ENCODE peak calls at places on chromosomes 12 and 14, in four cellular contexts. E is HepG2, W is Panc1, U is K562. Y is an unnamed sample.

GRCh38 chr12:130127909-130128763 is 34.1 kb upstream of the FZD10 start:
- DNase-seq in E (no peak), W (no peak), U (no peak), Y (no peak)

GRCh38 chr12:84148335-84148734 is 764.3 kb downstream of the SLC6A15 start:
- DNase-seq in E (no peak), W (no peak), U (no peak), Y (no peak)

GRCh38 chr12:96720363-96720705 is 186.7 kb upstream of the NEDD1 start:
- DNase-seq in E (no peak), W (no peak), U (no peak), Y (no peak)

GRCh38 chr12:93979189-93979588 is 169.2 kb upstream of the PLXNC1 start:
- DNase-seq in E (no peak), W (peak; percentile 15), U (no peak), Y (peak; percentile 28)

GRCh38 chr14:68762944-68763831 is 29.7 kb downstream of the ZFP36L1 start:
- DNase-seq in E (peak; percentile 69), W (no peak), U (peak; percentile 94), Y (no peak)

GRCh38 chr12:62762645-62763044 is 172.3 kb downstream of the PPM1H start:
- DNase-seq in E (no peak), W (no peak), U (no peak), Y (no peak)

GRCh38 chr14:75279739-75280447 is 1.3 kb downstream of the FOS start:
- DNase-seq in E (no peak), W (no peak), U (no peak), Y (no peak)

GRCh38 chr12:64544796-64545382 is 65.4 kb upstream of the RASSF3 start:
- DNase-seq in E (no peak), W (no peak), U (no peak), Y (no peak)

GRCh38 chr12:118164798-118165486 is 29.0 kb downstream of the PEBP1 start:
- DNase-seq in E (peak; percentile 10), W (no peak), U (no peak), Y (peak; percentile 18)

GRCh38 chr12:52395761-52396434 is 10.2 kb downstream of the KRT82 start:
- DNase-seq in E (peak; percentile 33), W (no peak), U (peak; percentile 49), Y (peak; percentile 75)

GRCh38 chr12:24728366-24728765 is 220.5 kb downstream of the BCAT1 start:
- DNase-seq in E (peak; percentile 18), W (peak; percentile 13), U (no peak), Y (no peak)

GRCh38 chr14:30108975-30109700 is 181.5 kb upstream of the PRKD1 start:
- DNase-seq in E (no peak), W (no peak), U (no peak), Y (no peak)

GRCh38 chr12:50922820-50923219 is 29.5 kb upstream of the HIGD1C start:
- DNase-seq in E (no peak), W (no peak), U (no peak), Y (no peak)

GRCh38 chr12:86256169-86256568 is at the start of gene MGAT4C:
- DNase-seq in E (no peak), W (no peak), U (no peak), Y (no peak)

GRCh38 chr12:124979568-124979967 is 9.4 kb downstream of the DHX37 start:
- DNase-seq in E (no peak), W (no peak), U (no peak), Y (no peak)

GRCh38 chr14:21104448-21105060 is 3.7 kb downstream of the TMEM253 start:
- DNase-seq in E (no peak), W (peak; percentile 69), U (peak; percentile 29), Y (peak; percentile 72)

GRCh38 chr12:62631531-62632520 is 165.2 kb downstream of the MON2 start:
- DNase-seq in E (peak; percentile 25), W (peak; percentile 10), U (no peak), Y (no peak)

GRCh38 chr14:68468437-68469207 is 324.2 kb downstream of the ZFP36L1 start:
- DNase-seq in E (no peak), W (no peak), U (no peak), Y (no peak)

GRCh38 chr14:34750670-34751069 is 36.3 kb upstream of the CFL2 start:
- DNase-seq in E (no peak), W (no peak), U (no peak), Y (no peak)

GRCh38 chr14:63174760-63175191 is 29.5 kb upstream of the RHOJ start:
- DNase-seq in E (peak; percentile 45), W (no peak), U (peak; percentile 5), Y (peak; percentile 12)

GRCh38 chr14:100375273-100375962 is 52.3 kb downstream of the SLC25A47 start:
- DNase-seq in E (peak; percentile 20), W (no peak), U (peak; percentile 59), Y (peak; percentile 52)

GRCh38 chr14:89617471-89618291 is 200.6 kb upstream of the FOXN3 start:
- DNase-seq in E (peak; percentile 12), W (no peak), U (no peak), Y (no peak)

GRCh38 chr12:107134558-107134957 is 41.2 kb upstream of the CRY1 start:
- DNase-seq in E (peak; percentile 73), W (no peak), U (peak; percentile 67), Y (peak; percentile 75)

GRCh38 chr12:14416658-14417057 is 51.2 kb downstream of the ATF7IP start:
- DNase-seq in E (peak; percentile 33), W (no peak), U (no peak), Y (no peak)

GRCh38 chr14:94581127-94581999 is at the start of gene SERPINA5:
- DNase-seq in E (peak; percentile 83), W (no peak), U (peak; percentile 48), Y (no peak)

GRCh38 chr14:103020271-103020910 is 37.0 kb downstream of the CDC42BPB start:
- DNase-seq in E (no peak), W (no peak), U (no peak), Y (no peak)

GRCh38 chr12:62210422-62210821 is 49.8 kb upstream of the USP15 start:
- DNase-seq in E (peak; percentile 28), W (peak; percentile 33), U (peak; percentile 50), Y (peak; percentile 37)

GRCh38 chr12:131895640-131896079 is 1.2 kb downstream of the ULK1 start:
- DNase-seq in E (no peak), W (no peak), U (no peak), Y (no peak)

GRCh38 chr14:77267937-77268699 is 2.9 kb downstream of the NGB start:
- DNase-seq in E (no peak), W (no peak), U (no peak), Y (no peak)

GRCh38 chr12:56158926-56159461 is 835 bp downstream of the MYL6 start:
- DNase-seq in E (peak; percentile 70), W (no peak), U (no peak), Y (no peak)

GRCh38 chr12:39692258-39692853 is 72.8 kb upstream of the ABCD2 start:
- DNase-seq in E (no peak), W (no peak), U (no peak), Y (peak; percentile 0)
- TF ChIP-seq TCF7L2 in E (no peak), W (no peak), U (no peak), Y (no peak)

DNA sequence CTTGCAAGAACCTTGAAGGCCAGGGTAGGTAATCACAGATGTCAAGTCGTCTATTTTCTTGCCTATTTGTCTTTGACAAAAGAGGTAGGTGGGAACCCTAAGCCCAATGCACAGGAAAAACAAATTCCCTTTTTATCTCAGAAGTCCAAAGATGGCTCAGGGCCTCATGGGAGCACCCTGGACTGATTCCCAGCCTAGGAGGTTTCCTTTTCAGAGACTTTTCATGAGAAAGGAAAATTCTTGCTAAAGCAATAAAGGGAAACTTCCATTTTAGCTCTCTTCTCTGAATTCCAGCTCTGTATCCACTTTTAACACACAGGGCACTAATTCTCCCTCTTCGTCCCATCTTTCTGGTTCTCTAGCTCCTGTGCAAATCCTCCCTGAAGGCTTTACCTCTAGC is 1.2 kb downstream of the ZNF641 start:
- DNase-seq in E (no peak), W (no peak), U (no peak), Y (no peak)
- TF ChIP-seq TCF7L2 in E (no peak), W (no peak), U (no peak), Y (no peak)

GRCh38 chr12:103561174-103561573 is 25.9 kb upstream of the STAB2 start:
- DNase-seq in E (no peak), W (no peak), U (no peak), Y (no peak)
- TF ChIP-seq TCF7L2 in E (no peak), W (no peak), U (no peak), Y (no peak)

DNA sequence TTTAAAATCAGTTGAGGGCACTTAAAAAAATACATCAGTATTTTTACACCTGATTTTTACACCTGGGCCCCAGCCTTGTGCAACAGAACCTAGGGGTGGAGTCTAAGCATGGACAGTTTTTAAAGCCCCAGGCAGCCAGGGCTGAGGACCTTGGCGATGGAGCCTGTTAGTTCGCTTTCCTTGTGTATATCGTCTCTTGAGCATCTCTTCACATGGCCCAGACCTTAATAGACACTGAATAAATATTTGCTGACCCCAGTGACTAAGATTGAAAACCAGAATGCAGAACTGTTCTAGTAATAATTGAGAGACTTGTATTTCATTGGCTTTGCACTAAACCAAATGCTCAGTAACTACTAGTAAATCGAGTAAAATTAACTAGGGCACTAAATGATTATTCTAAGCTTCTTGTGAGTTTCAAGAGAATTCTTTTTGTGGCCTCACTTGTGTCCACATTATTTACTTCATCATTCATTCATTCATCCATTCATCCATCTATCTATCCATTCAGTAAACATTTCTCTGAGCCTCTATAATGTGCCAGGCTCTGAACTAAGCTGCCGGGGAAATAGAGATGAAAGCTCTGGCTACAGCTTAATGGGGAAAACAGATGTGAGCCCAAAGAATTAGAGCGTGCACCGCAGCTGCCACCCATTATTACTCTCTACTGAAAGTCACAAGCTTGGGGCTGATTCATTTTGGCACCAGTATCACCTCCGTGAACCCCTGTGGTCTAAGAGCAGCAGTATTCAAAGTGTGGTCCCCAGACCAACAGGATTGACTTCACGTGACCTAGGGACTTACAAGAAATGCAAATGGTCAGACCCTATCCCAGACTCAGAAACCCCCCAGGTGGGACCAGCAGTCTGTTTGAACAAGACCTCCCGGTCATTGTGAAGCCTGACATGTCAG is 30.7 kb upstream of the BCL7A start:
- DNase-seq in E (no peak), W (no peak), U (no peak), Y (no peak)
- TF ChIP-seq TCF7L2 in E (no peak), W (no peak), U (no peak), Y (no peak)